ENCODE peak calls at places on chromosomes 12 and 14, in six cellular contexts. R is NCI-H774, C is A549, U is HepG2, Q is substantia nigra, E is left kidney. O is an unnamed sample.

GRCh38 chr12:104730761-104731160 is 227.3 kb downstream of the SLC41A2 start:
- DNase-seq in R (no peak), C (no peak), U (no peak), Q (no peak), E (peak; percentile 40), O (no peak)

GRCh38 chr12:50504798-50505385 is at the start of gene DIP2B:
- DNase-seq in R (peak; percentile 88), C (peak; percentile 73), U (peak; percentile 84), Q (peak; percentile 73), E (peak; percentile 97), O (peak; percentile 97)

GRCh38 chr12:113867258-113867657 is 98.9 kb downstream of the RBM19 start:
- DNase-seq in R (no peak), C (peak; percentile 54), U (peak; percentile 13), Q (no peak), E (no peak), O (no peak)

GRCh38 chr12:70334742-70335141 is 31.3 kb upstream of the KCNMB4 start:
- DNase-seq in R (no peak), C (no peak), U (no peak), Q (no peak), E (no peak), O (no peak)

GRCh38 chr14:33357225-33358010 is 418.7 kb downstream of the NPAS3 start:
- DNase-seq in R (peak; percentile 35), C (no peak), U (no peak), Q (no peak), E (no peak), O (no peak)

GRCh38 chr14:50944647-50945413 is 547 bp upstream of the PYGL start:
- DNase-seq in R (peak; percentile 27), C (peak; percentile 63), U (peak; percentile 94), Q (no peak), E (no peak), O (peak; percentile 68)

GRCh38 chr12:44833561-44833960 is 42.6 kb downstream of the NELL2 start:
- DNase-seq in R (no peak), C (no peak), U (no peak), Q (no peak), E (peak; percentile 5), O (no peak)

GRCh38 chr14:92553456-92553855 is 39.9 kb downstream of the RIN3 start:
- DNase-seq in R (no peak), C (peak; percentile 40), U (no peak), Q (no peak), E (no peak), O (peak; percentile 58)

GRCh38 chr14:31263485-31264133 is 56.0 kb upstream of the HECTD1 start:
- DNase-seq in R (no peak), C (peak; percentile 57), U (peak; percentile 91), Q (no peak), E (peak; percentile 5), O (peak; percentile 89)

GRCh38 chr12:42372154-42372791 is 46.3 kb downstream of the PPHLN1 start:
- DNase-seq in R (peak; percentile 53), C (peak; percentile 34), U (peak; percentile 58), Q (no peak), E (peak; percentile 72), O (peak; percentile 38)

O was measured in Daoy.